ENCODE peak calls at places on chromosomes 6 and 20, in five cellular contexts. I is upper lobe of left lung, T is heart left ventricle, M is Right ventricle myocardium inferior, P is left lung. S is an unnamed sample.

GRCh38 chr20:3134151-3134550 is 25.5 kb downstream of the FASTKD5 start:
- ATAC-seq in I (no peak), T (no peak), M (no peak), P (no peak), S (no peak)

GRCh38 chr6:110826236-110827129 is 11.2 kb upstream of the CDK19 start:
- ATAC-seq in P (peak), M (peak), I (peak), T (peak), S (peak)

GRCh38 chr20:33072362-33072761 is 7.1 kb upstream of the BPIFB4 start:
- ATAC-seq in I (no peak), P (no peak), M (no peak), T (no peak), S (no peak)

GRCh38 chr6:85473748-85474147 is 23.9 kb downstream of the NT5E start:
- ATAC-seq in M (no peak), T (no peak), P (no peak), I (no peak), S (no peak)

GRCh38 chr6:111523484-111524166 is 40.6 kb upstream of the REV3L start:
- ATAC-seq in P (no peak), T (peak), I (no peak), M (peak), S (no peak)

GRCh38 chr6:41413250-41413649 is 77.8 kb downstream of the NCR2 start:
- ATAC-seq in T (peak), P (no peak), I (no peak), M (no peak), S (no peak)

GRCh38 chr6:11374036-11375010 is 141.9 kb upstream of the NEDD9 start:
- ATAC-seq in P (peak), M (peak), I (peak), T (peak), S (peak)

GRCh38 chr6:29295181-29295585 is 6.3 kb upstream of the OR14J1 start:
- ATAC-seq in P (peak), I (peak), M (no peak), T (no peak), S (peak)

GRCh38 chr6:44649365-44650025 is 262.0 kb downstream of the CDC5L start:
- ATAC-seq in I (no peak), P (peak), T (no peak), M (no peak), S (no peak)

GRCh38 chr6:163802267-163802666 is 387.7 kb downstream of the QKI start:
- ATAC-seq in P (no peak), I (no peak), M (no peak), T (no peak), S (no peak)

GRCh38 chr6:149499066-149499465 is 14.3 kb upstream of the ZC3H12D start:
- ATAC-seq in P (peak), I (peak), M (no peak), T (peak), S (peak)

GRCh38 chr6:43009124-43009523 is 4.6 kb downstream of the MEA1 start:
- ATAC-seq in I (no peak), P (no peak), M (no peak), T (peak), S (no peak)

GRCh38 chr6:151704383-151704782 is 103.1 kb upstream of the ESR1 start:
- ATAC-seq in P (no peak), T (no peak), I (no peak), M (no peak), S (no peak)

GRCh38 chr6:31575335-31575901 is at the start of gene TNF:
- ATAC-seq in T (peak), M (peak), P (peak), I (peak), S (peak)

GRCh38 chr6:26520088-26520839 is 17.9 kb upstream of the HMGN4 start:
- ATAC-seq in M (peak), P (peak), T (peak), I (peak), S (peak)

GRCh38 chr6:70557998-70558397 is 8.7 kb upstream of the SDHAF4 start:
- ATAC-seq in M (no peak), P (no peak), T (no peak), I (no peak), S (no peak)

GRCh38 chr6:3743541-3743940 is 8.0 kb downstream of the PXDC1 start:
- ATAC-seq in P (no peak), M (no peak), T (no peak), I (no peak), S (no peak)

GRCh38 chr20:53040678-53041674 is 68.8 kb downstream of the TSHZ2 start:
- ATAC-seq in T (peak), I (peak), M (peak), P (no peak), S (peak)

GRCh38 chr6:160978141-160978926 is 13.2 kb upstream of the MAP3K4 start:
- ATAC-seq in P (peak), T (no peak), M (no peak), I (peak), S (peak)

GRCh38 chr20:49675368-49676151 is 38.1 kb downstream of the B4GALT5 start:
- ATAC-seq in I (no peak), M (no peak), P (no peak), T (no peak), S (no peak)

GRCh38 chr20:47748851-47749250 is 36.4 kb downstream of the SULF2 start:
- ATAC-seq in P (peak), T (peak), I (peak), M (no peak), S (no peak)

GRCh38 chr6:116101790-116102189 is 1.1 kb downstream of the NT5DC1 start:
- ATAC-seq in I (no peak), M (no peak), T (no peak), P (no peak), S (no peak)

GRCh38 chr6:43771210-43771857 is 1.3 kb downstream of the VEGFA start:
- ATAC-seq in T (no peak), M (peak), I (peak), P (peak), S (peak)

GRCh38 chr6:133254552-133255228 is 13.5 kb downstream of the EYA4 start:
- ATAC-seq in P (no peak), T (no peak), M (no peak), I (peak), S (no peak)

GRCh38 chr20:62728028-62728780 is 19.6 kb downstream of the NTSR1 start:
- ATAC-seq in T (no peak), I (peak), P (peak), M (peak), S (no peak)

GRCh38 chr6:52595000-52595795 is 18.3 kb upstream of the TRAM2 start:
- ATAC-seq in M (peak), I (peak), P (peak), T (peak), S (peak)

GRCh38 chr20:53918010-53918311 is 152.4 kb downstream of the BCAS1 start:
- ATAC-seq in P (no peak), M (no peak), T (no peak), I (no peak), S (no peak)

GRCh38 chr6:133973109-133973971 is 20.3 kb downstream of the TBPL1 start:
- ATAC-seq in I (peak), T (no peak), P (peak), M (no peak), S (no peak)

GRCh38 chr6:77986380-77987034 is 333.7 kb downstream of the MEI4 start:
- ATAC-seq in I (no peak), T (no peak), P (no peak), M (no peak), S (no peak)

GRCh38 chr20:1622450-1622849 is 2.6 kb upstream of the SIRPB1 start:
- ATAC-seq in T (no peak), P (no peak), M (no peak), I (no peak), S (no peak)

GRCh38 chr20:45094864-45095574 is 5.9 kb downstream of the KCNS1 start:
- ATAC-seq in M (no peak), T (no peak), I (no peak), P (no peak), S (no peak)

GRCh38 chr6:157982580-157983438 is 1.1 kb downstream of the SYNJ2 start:
- ATAC-seq in M (no peak), P (no peak), I (no peak), T (no peak), S (no peak)

GRCh38 chr20:49956689-49957443 is 20.7 kb downstream of the RNF114 start:
- ATAC-seq in M (no peak), P (no peak), T (no peak), I (no peak), S (no peak)

GRCh38 chr6:22882581-22882980 is 313.2 kb downstream of the HDGFL1 start:
- ATAC-seq in T (no peak), M (no peak), P (no peak), I (no peak), S (no peak)

GRCh38 chr6:100176321-100176950 is 182.4 kb upstream of the MCHR2 start:
- ATAC-seq in M (peak), I (peak), P (peak), T (no peak), S (peak)

S was measured in esophagus mucosa.